ENCODE peak calls at places on chromosomes 11 and 22, in six cellular contexts. J is GM10248, V is posterior cingulate gyrus, R is astrocyte of the spinal cord, D is PC-9, S is GDM1. B is an unnamed sample.

GRCh38 chr22:46457502-46458488 is 79.6 kb downstream of the CELSR1 start:
- DNase-seq in D (peak), S (no peak), R (peak), V (no peak), J (no peak), B (peak)

GRCh38 chr22:35900483-35901168 is 128.0 kb downstream of the RBFOX2 start:
- DNase-seq in V (no peak), D (peak), R (peak), J (no peak), S (no peak), B (no peak)

GRCh38 chr11:67057410-67057757 is 737 bp downstream of the RHOD start:
- DNase-seq in V (no peak), J (no peak), D (no peak), S (no peak), R (no peak), B (no peak)

GRCh38 chr11:117096140-117096972 is 1.9 kb downstream of the SIK3 start:
- DNase-seq in D (no peak), R (no peak), J (peak), S (no peak), V (no peak), B (no peak)

GRCh38 chr11:59857444-59858434 is 8.5 kb downstream of the TCN1 start:
- DNase-seq in V (no peak), S (no peak), J (no peak), R (no peak), D (peak), B (no peak)

GRCh38 chr11:25211635-25212251 is 714.9 kb downstream of the LUZP2 start:
- DNase-seq in S (no peak), D (peak), R (peak), V (no peak), J (no peak), B (no peak)

GRCh38 chr11:134170909-134171281 is 52.9 kb downstream of the NCAPD3 start:
- DNase-seq in D (no peak), J (no peak), R (no peak), S (no peak), V (no peak), B (no peak)

GRCh38 chr11:19972637-19973036 is 187.6 kb downstream of the DBX1 start:
- DNase-seq in D (no peak), S (no peak), R (no peak), J (no peak), V (no peak), B (no peak)

GRCh38 chr11:72430743-72431570 is 3.4 kb downstream of the CLPB start:
- DNase-seq in D (no peak), S (peak), V (no peak), J (peak), R (peak), B (peak)

GRCh38 chr22:32680277-32680676 is 121.2 kb upstream of the TIMP3 start:
- DNase-seq in D (no peak), S (no peak), V (no peak), R (no peak), J (no peak), B (no peak)